ENCODE peak calls at places on chromosomes 3 and 15, in nine cellular contexts. C is GM12878; O is mammary epithelial cell; Q is heart right ventricle; Z is astrocyte; Y is tibial artery; D is CD4-positive, alpha-beta T cell; S is left ventricle myocardium inferior; M is CD8-positive, alpha-beta memory T cell. P is an unnamed sample.

GRCh38 chr3:62134061-62134496 is 239.3 kb downstream of the FEZF2 start:
- DNase-seq in S (peak; percentile 75), D (no peak), C (no peak), M (no peak), Z (peak; percentile 8), Q (peak; percentile 53), Y (no peak), O (no peak), P (no peak)

GRCh38 chr3:52126036-52126435 is 28.2 kb downstream of the POC1A start:
- DNase-seq in Y (no peak), S (no peak), C (no peak), M (no peak), Z (no peak), O (no peak), D (no peak), Q (no peak), P (no peak)

GRCh38 chr3:99242271-99242670 is 340.8 kb upstream of the DCBLD2 start:
- DNase-seq in D (no peak), O (peak; percentile 26), S (no peak), Q (no peak), C (no peak), Z (peak; percentile 59), M (no peak), Y (no peak), P (no peak)

GRCh38 chr3:137026701-137027100 is 68.9 kb downstream of the IL20RB start:
- DNase-seq in O (no peak), M (no peak), Y (no peak), C (no peak), S (no peak), Z (no peak), Q (no peak), D (no peak), P (no peak)

GRCh38 chr15:67063689-67064606 is 1.5 kb upstream of the SMAD3 start:
- DNase-seq in M (no peak), S (peak; percentile 38), Z (peak; percentile 61), Y (no peak), O (no peak), C (no peak), D (no peak), Q (peak; percentile 32), P (no peak)

GRCh38 chr3:81554805-81555204 is 206.6 kb downstream of the GBE1 start:
- DNase-seq in S (no peak), C (no peak), Z (peak; percentile 57), Y (no peak), D (no peak), Q (no peak), O (no peak), M (no peak), P (no peak)

GRCh38 chr3:71476950-71477349 is 106.6 kb downstream of the FOXP1 start:
- DNase-seq in Z (no peak), C (no peak), Y (no peak), D (no peak), S (no peak), M (no peak), Q (no peak), O (no peak), P (no peak)

GRCh38 chr3:27544372-27544865 is 60.2 kb upstream of the SLC4A7 start:
- DNase-seq in Q (no peak), Y (no peak), Z (peak; percentile 69), C (no peak), D (no peak), O (peak; percentile 83), S (no peak), M (no peak), P (no peak)

GRCh38 chr3:144708437-144708836 is 736.8 kb downstream of the DIPK2A start:
- DNase-seq in Z (no peak), O (no peak), D (no peak), C (no peak), S (no peak), Y (no peak), Q (no peak), M (no peak), P (no peak)

GRCh38 chr3:152703245-152703900 is 131.6 kb upstream of the P2RY1 start:
- DNase-seq in C (no peak), Y (no peak), Q (no peak), S (no peak), Z (no peak), D (no peak), M (no peak), O (no peak), P (no peak)

GRCh38 chr3:15581471-15582394 is 19.6 kb downstream of the HACL1 start:
- DNase-seq in O (no peak), C (no peak), Q (no peak), M (no peak), Z (no peak), S (no peak), D (no peak), Y (no peak), P (no peak)

GRCh38 chr3:38117163-38117716 is 19.7 kb downstream of the ACAA1 start:
- DNase-seq in S (peak; percentile 53), Z (no peak), M (no peak), O (peak; percentile 25), Y (peak; percentile 60), D (no peak), Q (peak; percentile 43), C (no peak), P (no peak)

GRCh38 chr15:52115598-52116427 is 3.2 kb upstream of the BCL2L10 start:
- DNase-seq in O (no peak), D (no peak), Q (no peak), S (no peak), Y (no peak), C (no peak), Z (no peak), M (no peak), P (no peak)

GRCh38 chr15:52114256-52114655 is 1.7 kb upstream of the BCL2L10 start:
- DNase-seq in Q (no peak), Y (no peak), M (no peak), S (no peak), D (no peak), C (no peak), O (no peak), Z (no peak), P (no peak)

GRCh38 chr15:52113708-52114107 is 1.1 kb upstream of the BCL2L10 start:
- DNase-seq in Y (no peak), D (no peak), M (no peak), S (no peak), Z (no peak), C (no peak), Q (no peak), O (no peak), P (no peak)

GRCh38 chr15:52113246-52113645 is 671 bp upstream of the BCL2L10 start:
- DNase-seq in O (no peak), C (no peak), M (no peak), Y (no peak), S (no peak), Q (no peak), D (no peak), Z (no peak), P (no peak)

GRCh38 chr15:52114656-52115055 is 2.1 kb upstream of the BCL2L10 start:
- DNase-seq in D (no peak), Y (no peak), S (no peak), Q (no peak), Z (no peak), M (no peak), C (no peak), O (no peak), P (peak; percentile 28)
- H3K27ac ChIP-seq in D (no peak overlapping the region), Y (no peak overlapping the region), S (no peak overlapping the region), Q (no peak overlapping the region), Z (no peak overlapping the region), M (no peak overlapping the region), C (no peak overlapping the region), O (no peak overlapping the region), P (peak overlapping the region; percentile 32)

GRCh38 chr3:105866656-105867653 is 1.9 kb downstream of the CBLB start:
- DNase-seq in O (peak; percentile 33), Q (no peak), D (no peak), Y (no peak), S (no peak), M (no peak), Z (peak; percentile 56), C (peak; percentile 80), P (no peak)

GRCh38 chr3:105869531-105869833 is 670 bp upstream of the CBLB start:
- DNase-seq in C (no peak), S (no peak), Y (no peak), Z (no peak), D (no peak), M (no peak), O (no peak), Q (no peak), P (no peak)

GRCh38 chr3:105868450-105868744 is 415 bp downstream of the CBLB start:
- DNase-seq in Y (peak; percentile 81), D (peak; percentile 12), C (no peak), O (no peak), Q (peak; percentile 65), S (peak; percentile 65), Z (peak; percentile 40), M (peak; percentile 20), P (peak; percentile 41)

GRCh38 chr3:105868745-105869530 is at the start of gene CBLB:
- DNase-seq in S (peak; percentile 93), C (peak; percentile 77), M (peak; percentile 82), Q (peak; percentile 92), O (peak; percentile 97), Y (peak; percentile 97), D (peak; percentile 76), Z (peak; percentile 99), P (peak; percentile 89)

DNA sequence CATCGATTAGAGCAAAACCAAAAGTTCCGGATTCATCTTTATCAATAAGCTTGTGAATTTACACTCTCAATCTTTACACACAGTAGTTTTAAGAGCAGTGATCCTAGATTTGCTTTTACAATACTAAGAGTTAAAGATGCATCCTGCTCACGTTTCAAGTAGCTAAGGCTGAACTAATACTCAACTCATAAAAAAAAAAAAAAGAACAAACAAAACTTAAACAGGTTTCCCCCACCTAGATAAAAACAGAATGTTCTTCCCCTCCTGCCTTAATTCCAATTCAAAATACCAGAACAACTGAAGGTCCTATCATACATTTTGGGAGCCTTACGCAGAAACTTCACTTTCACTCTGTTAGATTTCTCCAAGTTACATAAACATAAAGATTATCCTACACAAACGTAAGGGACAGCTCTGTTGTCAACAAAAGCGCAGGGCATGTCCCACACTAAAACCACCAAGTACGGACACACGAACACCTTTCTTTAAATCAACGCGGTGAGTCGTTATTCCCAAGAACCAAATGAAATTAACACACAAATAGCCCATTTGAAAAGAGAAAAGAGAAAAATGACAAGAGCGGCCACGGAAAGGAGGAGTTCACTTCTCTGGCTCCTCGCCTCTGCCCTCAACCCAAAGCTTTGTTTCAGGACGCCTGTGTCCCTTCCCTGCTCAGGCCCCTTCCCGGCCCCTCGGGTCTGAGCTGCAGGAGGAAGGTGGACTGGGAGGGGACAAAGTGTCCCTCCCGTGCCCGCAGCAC is 942 bp downstream of the CBLB start:
- DNase-seq in Z (no peak), D (no peak), C (no peak), M (no peak), Q (no peak), O (peak; percentile 49), S (no peak), Y (no peak), P (no peak)
- H3K27ac ChIP-seq in Z (peak overlapping the region; percentile 97), D (peak overlapping the region; percentile 79), C (peak overlapping the region; percentile 94), M (peak overlapping the region; percentile 81), Q (peak overlapping the region; percentile 95), O (peak overlapping the region; percentile 87), S (peak overlapping the region; percentile 99), Y (peak overlapping the region; percentile 95), P (peak overlapping the region; percentile 95)

GRCh38 chr3:195159819-195160175 is 111.2 kb downstream of the XXYLT1 start:
- DNase-seq in O (no peak), C (no peak), Q (no peak), M (no peak), Y (no peak), D (no peak), Z (no peak), S (no peak), P (no peak)
- H3K27ac ChIP-seq in O (no peak overlapping the region), C (no peak overlapping the region), Q (peak overlapping the region; percentile 75), M (no peak overlapping the region), Y (no peak overlapping the region), D (no peak overlapping the region), Z (peak overlapping the region; percentile 0), S (peak overlapping the region; percentile 72), P (no peak overlapping the region)

GRCh38 chr3:24686764-24687163 is 192.1 kb upstream of the THRB start:
- DNase-seq in Q (no peak), Y (no peak), O (peak; percentile 64), D (no peak), C (no peak), S (no peak), Z (peak; percentile 89), M (no peak), P (no peak)
- H3K27ac ChIP-seq in Q (no peak overlapping the region), Y (no peak overlapping the region), O (no peak overlapping the region), D (no peak overlapping the region), C (no peak overlapping the region), S (no peak overlapping the region), Z (no peak overlapping the region), M (no peak overlapping the region), P (no peak overlapping the region)

P was measured in substantia nigra.